ENCODE peak calls at places on chromosomes 3 and 15, in six cellular contexts. One of them, this sample, is unnamed.

GRCh38 chr15:63502137-63502801 is 2.1 kb upstream of the USP3 start:
- DNase-seq in heart right ventricle: no peak
- DNase-seq in NCI-H510A: peak; percentile 79
- DNase-seq in NCI-H1105 treated with DMSO at 0.1 percent for 48 hours: no peak
- DNase-seq in astrocyte of the cerebellum: no peak
- DNase-seq in H7: no peak
- DNase-seq in this sample: no peak

GRCh38 chr15:57969355-57969754 is 96.2 kb downstream of the ALDH1A2 start:
- DNase-seq in heart right ventricle: no peak
- DNase-seq in NCI-H510A: no peak
- DNase-seq in NCI-H1105 treated with DMSO at 0.1 percent for 48 hours: peak; percentile 17
- DNase-seq in astrocyte of the cerebellum: no peak
- DNase-seq in H7: peak; percentile 29
- DNase-seq in this sample: no peak

GRCh38 chr15:73370151-73370550 is 1.4 kb upstream of the HCN4 start:
- DNase-seq in heart right ventricle: no peak
- DNase-seq in NCI-H510A: no peak
- DNase-seq in NCI-H1105 treated with DMSO at 0.1 percent for 48 hours: no peak
- DNase-seq in astrocyte of the cerebellum: no peak
- DNase-seq in H7: peak; percentile 51
- DNase-seq in this sample: no peak

GRCh38 chr15:94576889-94577533 is 345.6 kb downstream of the MCTP2 start:
- DNase-seq in heart right ventricle: peak; percentile 7
- DNase-seq in NCI-H510A: no peak
- DNase-seq in NCI-H1105 treated with DMSO at 0.1 percent for 48 hours: peak; percentile 11
- DNase-seq in astrocyte of the cerebellum: no peak
- DNase-seq in H7: peak; percentile 5
- DNase-seq in this sample: no peak

GRCh38 chr15:91946914-91947313 is 93.4 kb downstream of the SLCO3A1 start:
- DNase-seq in heart right ventricle: peak; percentile 63
- DNase-seq in NCI-H510A: no peak
- DNase-seq in NCI-H1105 treated with DMSO at 0.1 percent for 48 hours: no peak
- DNase-seq in astrocyte of the cerebellum: no peak
- DNase-seq in H7: peak; percentile 56
- DNase-seq in this sample: no peak

GRCh38 chr15:82133251-82133650 is 87.4 kb upstream of the MEX3B start:
- DNase-seq in heart right ventricle: no peak
- DNase-seq in NCI-H510A: peak; percentile 40
- DNase-seq in NCI-H1105 treated with DMSO at 0.1 percent for 48 hours: no peak
- DNase-seq in astrocyte of the cerebellum: no peak
- DNase-seq in H7: no peak
- DNase-seq in this sample: no peak

GRCh38 chr3:154251610-154252009 is 72.7 kb downstream of the DHX36 start:
- DNase-seq in heart right ventricle: no peak
- DNase-seq in NCI-H510A: no peak
- DNase-seq in NCI-H1105 treated with DMSO at 0.1 percent for 48 hours: no peak
- DNase-seq in astrocyte of the cerebellum: no peak
- DNase-seq in H7: no peak
- DNase-seq in this sample: no peak

GRCh38 chr3:186534113-186534669 is 10.0 kb downstream of the CRYGS start:
- DNase-seq in heart right ventricle: no peak
- DNase-seq in NCI-H510A: no peak
- DNase-seq in NCI-H1105 treated with DMSO at 0.1 percent for 48 hours: no peak
- DNase-seq in astrocyte of the cerebellum: no peak
- DNase-seq in H7: no peak
- DNase-seq in this sample: no peak

GRCh38 chr3:50383750-50384149 is 24.4 kb upstream of the TMEM115 start:
- DNase-seq in heart right ventricle: no peak
- DNase-seq in NCI-H510A: no peak
- DNase-seq in NCI-H1105 treated with DMSO at 0.1 percent for 48 hours: no peak
- DNase-seq in astrocyte of the cerebellum: no peak
- DNase-seq in H7: no peak
- DNase-seq in this sample: no peak

GRCh38 chr3:45191924-45192417 is 34.1 kb downstream of the TMEM158 start:
- DNase-seq in heart right ventricle: no peak
- DNase-seq in NCI-H510A: no peak
- DNase-seq in NCI-H1105 treated with DMSO at 0.1 percent for 48 hours: no peak
- DNase-seq in astrocyte of the cerebellum: no peak
- DNase-seq in H7: no peak
- DNase-seq in this sample: no peak

GRCh38 chr3:46849686-46850467 is 13.4 kb downstream of the MYL3 start:
- DNase-seq in heart right ventricle: no peak
- DNase-seq in NCI-H510A: no peak
- DNase-seq in NCI-H1105 treated with DMSO at 0.1 percent for 48 hours: no peak
- DNase-seq in astrocyte of the cerebellum: no peak
- DNase-seq in H7: peak; percentile 38
- DNase-seq in this sample: no peak

GRCh38 chr15:98416222-98416835 is 232.0 kb upstream of the IGF1R start:
- DNase-seq in heart right ventricle: no peak
- DNase-seq in NCI-H510A: no peak
- DNase-seq in NCI-H1105 treated with DMSO at 0.1 percent for 48 hours: no peak
- DNase-seq in astrocyte of the cerebellum: no peak
- DNase-seq in H7: no peak
- DNase-seq in this sample: no peak

GRCh38 chr3:148309390-148310035 is 388.2 kb upstream of the AGTR1 start:
- DNase-seq in heart right ventricle: no peak
- DNase-seq in NCI-H510A: no peak
- DNase-seq in NCI-H1105 treated with DMSO at 0.1 percent for 48 hours: peak; percentile 36
- DNase-seq in astrocyte of the cerebellum: no peak
- DNase-seq in H7: peak; percentile 15
- DNase-seq in this sample: no peak

GRCh38 chr15:40459391-40460015 is 11.3 kb upstream of the CHST14 start:
- DNase-seq in heart right ventricle: no peak
- DNase-seq in NCI-H510A: no peak
- DNase-seq in NCI-H1105 treated with DMSO at 0.1 percent for 48 hours: no peak
- DNase-seq in astrocyte of the cerebellum: no peak
- DNase-seq in H7: no peak
- DNase-seq in this sample: no peak

GRCh38 chr3:73602171-73602570 is 22.6 kb downstream of the PDZRN3 start:
- DNase-seq in heart right ventricle: no peak
- DNase-seq in NCI-H510A: no peak
- DNase-seq in NCI-H1105 treated with DMSO at 0.1 percent for 48 hours: no peak
- DNase-seq in astrocyte of the cerebellum: peak; percentile 78
- DNase-seq in H7: no peak
- DNase-seq in this sample: no peak

GRCh38 chr15:92733934-92734521 is 78.5 kb upstream of the FAM174B start:
- DNase-seq in heart right ventricle: peak; percentile 10
- DNase-seq in NCI-H510A: no peak
- DNase-seq in NCI-H1105 treated with DMSO at 0.1 percent for 48 hours: peak; percentile 69
- DNase-seq in astrocyte of the cerebellum: no peak
- DNase-seq in H7: no peak
- DNase-seq in this sample: no peak

GRCh38 chr15:72229076-72229946 is 1.7 kb downstream of the PKM start:
- DNase-seq in heart right ventricle: no peak
- DNase-seq in NCI-H510A: no peak
- DNase-seq in NCI-H1105 treated with DMSO at 0.1 percent for 48 hours: peak; percentile 16
- DNase-seq in astrocyte of the cerebellum: no peak
- DNase-seq in H7: no peak
- DNase-seq in this sample: no peak

GRCh38 chr15:49383266-49383665 is 39.8 kb upstream of the FGF7 start:
- DNase-seq in heart right ventricle: no peak
- DNase-seq in NCI-H510A: no peak
- DNase-seq in NCI-H1105 treated with DMSO at 0.1 percent for 48 hours: no peak
- DNase-seq in astrocyte of the cerebellum: no peak
- DNase-seq in H7: no peak
- DNase-seq in this sample: no peak

GRCh38 chr15:80456517-80457497 is 52.6 kb downstream of the ARNT2 start:
- DNase-seq in heart right ventricle: no peak
- DNase-seq in NCI-H510A: no peak
- DNase-seq in NCI-H1105 treated with DMSO at 0.1 percent for 48 hours: no peak
- DNase-seq in astrocyte of the cerebellum: no peak
- DNase-seq in H7: no peak
- DNase-seq in this sample: no peak

GRCh38 chr3:65979152-65979551 is 59.6 kb downstream of the MAGI1 start:
- DNase-seq in heart right ventricle: peak; percentile 41
- DNase-seq in NCI-H510A: no peak
- DNase-seq in NCI-H1105 treated with DMSO at 0.1 percent for 48 hours: no peak
- DNase-seq in astrocyte of the cerebellum: peak; percentile 57
- DNase-seq in H7: no peak
- DNase-seq in this sample: no peak

GRCh38 chr3:177944228-177944661 is 592.0 kb upstream of the KCNMB2 start:
- DNase-seq in heart right ventricle: no peak
- DNase-seq in NCI-H510A: no peak
- DNase-seq in NCI-H1105 treated with DMSO at 0.1 percent for 48 hours: no peak
- DNase-seq in astrocyte of the cerebellum: no peak
- DNase-seq in H7: no peak
- DNase-seq in this sample: no peak

GRCh38 chr3:141478139-141478538 is 8.7 kb upstream of the RASA2 start:
- DNase-seq in heart right ventricle: no peak
- DNase-seq in NCI-H510A: no peak
- DNase-seq in NCI-H1105 treated with DMSO at 0.1 percent for 48 hours: no peak
- DNase-seq in astrocyte of the cerebellum: no peak
- DNase-seq in H7: no peak
- DNase-seq in this sample: no peak

GRCh38 chr15:48358681-48359152 is 27.5 kb downstream of the DUT start:
- DNase-seq in heart right ventricle: no peak
- DNase-seq in NCI-H510A: no peak
- DNase-seq in NCI-H1105 treated with DMSO at 0.1 percent for 48 hours: no peak
- DNase-seq in astrocyte of the cerebellum: no peak
- DNase-seq in H7: no peak
- DNase-seq in this sample: no peak

GRCh38 chr3:142850395-142851023 is 38.4 kb downstream of the PCOLCE2 start:
- DNase-seq in heart right ventricle: no peak
- DNase-seq in NCI-H510A: no peak
- DNase-seq in NCI-H1105 treated with DMSO at 0.1 percent for 48 hours: no peak
- DNase-seq in astrocyte of the cerebellum: peak; percentile 65
- DNase-seq in H7: no peak
- DNase-seq in this sample: no peak

GRCh38 chr15:23035964-23036566 is 3.3 kb downstream of the TUBGCP5 start:
- DNase-seq in heart right ventricle: peak; percentile 32
- DNase-seq in NCI-H510A: no peak
- DNase-seq in NCI-H1105 treated with DMSO at 0.1 percent for 48 hours: peak; percentile 10
- DNase-seq in astrocyte of the cerebellum: no peak
- DNase-seq in H7: peak; percentile 85
- DNase-seq in this sample: no peak

GRCh38 chr3:27253831-27254230 is 115.4 kb downstream of the NEK10 start:
- DNase-seq in heart right ventricle: peak; percentile 3
- DNase-seq in NCI-H510A: peak; percentile 2
- DNase-seq in NCI-H1105 treated with DMSO at 0.1 percent for 48 hours: peak; percentile 7
- DNase-seq in astrocyte of the cerebellum: peak; percentile 16
- DNase-seq in H7: peak; percentile 58
- DNase-seq in this sample: no peak

GRCh38 chr3:150329408-150329807 is 78.7 kb upstream of the TSC22D2 start:
- DNase-seq in heart right ventricle: no peak
- DNase-seq in NCI-H510A: no peak
- DNase-seq in NCI-H1105 treated with DMSO at 0.1 percent for 48 hours: no peak
- DNase-seq in astrocyte of the cerebellum: no peak
- DNase-seq in H7: no peak
- DNase-seq in this sample: no peak

GRCh38 chr15:100193277-100193860 is 148.4 kb downstream of the ADAMTS17 start:
- DNase-seq in heart right ventricle: no peak
- DNase-seq in NCI-H510A: no peak
- DNase-seq in NCI-H1105 treated with DMSO at 0.1 percent for 48 hours: no peak
- DNase-seq in astrocyte of the cerebellum: no peak
- DNase-seq in H7: no peak
- DNase-seq in this sample: no peak

GRCh38 chr3:136949708-136950107 is 8.1 kb upstream of the IL20RB start:
- DNase-seq in heart right ventricle: no peak
- DNase-seq in NCI-H510A: no peak
- DNase-seq in NCI-H1105 treated with DMSO at 0.1 percent for 48 hours: no peak
- DNase-seq in astrocyte of the cerebellum: no peak
- DNase-seq in H7: no peak
- DNase-seq in this sample: no peak

GRCh38 chr15:28994830-28995180 is 109.0 kb downstream of the APBA2 start:
- DNase-seq in heart right ventricle: no peak
- DNase-seq in NCI-H510A: no peak
- DNase-seq in NCI-H1105 treated with DMSO at 0.1 percent for 48 hours: no peak
- DNase-seq in astrocyte of the cerebellum: no peak
- DNase-seq in H7: no peak
- DNase-seq in this sample: no peak

GRCh38 chr3:31516757-31517156 is 16.0 kb upstream of the STT3B start:
- DNase-seq in heart right ventricle: no peak
- DNase-seq in NCI-H510A: no peak
- DNase-seq in NCI-H1105 treated with DMSO at 0.1 percent for 48 hours: no peak
- DNase-seq in astrocyte of the cerebellum: no peak
- DNase-seq in H7: no peak
- DNase-seq in this sample: no peak

GRCh38 chr3:102085431-102086226 is 236.3 kb downstream of the NFKBIZ start:
- DNase-seq in heart right ventricle: no peak
- DNase-seq in NCI-H510A: no peak
- DNase-seq in NCI-H1105 treated with DMSO at 0.1 percent for 48 hours: no peak
- DNase-seq in astrocyte of the cerebellum: no peak
- DNase-seq in H7: no peak
- DNase-seq in this sample: no peak

GRCh38 chr3:103906304-103906703 is 1460.4 kb upstream of the ALCAM start:
- DNase-seq in heart right ventricle: no peak
- DNase-seq in NCI-H510A: no peak
- DNase-seq in NCI-H1105 treated with DMSO at 0.1 percent for 48 hours: no peak
- DNase-seq in astrocyte of the cerebellum: no peak
- DNase-seq in H7: no peak
- DNase-seq in this sample: no peak

GRCh38 chr15:74397239-74398068 is 30.0 kb upstream of the CYP11A1 start:
- DNase-seq in heart right ventricle: no peak
- DNase-seq in NCI-H510A: no peak
- DNase-seq in NCI-H1105 treated with DMSO at 0.1 percent for 48 hours: no peak
- DNase-seq in astrocyte of the cerebellum: no peak
- DNase-seq in H7: no peak
- DNase-seq in this sample: no peak

GRCh38 chr15:81336568-81336967 is 12.6 kb upstream of the STARD5 start:
- DNase-seq in heart right ventricle: no peak
- DNase-seq in NCI-H510A: no peak
- DNase-seq in NCI-H1105 treated with DMSO at 0.1 percent for 48 hours: no peak
- DNase-seq in astrocyte of the cerebellum: no peak
- DNase-seq in H7: no peak
- DNase-seq in this sample: no peak

GRCh38 chr15:44010114-44010513 is 183.3 kb downstream of the WDR76 start:
- DNase-seq in heart right ventricle: no peak
- DNase-seq in NCI-H510A: no peak
- DNase-seq in NCI-H1105 treated with DMSO at 0.1 percent for 48 hours: no peak
- DNase-seq in astrocyte of the cerebellum: peak; percentile 52
- DNase-seq in H7: no peak
- DNase-seq in this sample: peak; percentile 22